ENCODE peak calls at places on chromosomes 5 and 9, in seven cellular contexts. F, X, Z, Q, S, D and P are unnamed samples.

GRCh38 chr5:113331201-113331551 is 103.6 kb downstream of the TSSK1B start:
- DNase-seq in F (no peak), X (peak), Z (no peak), Q (peak), S (no peak), D (peak), P (no peak)

GRCh38 chr5:150114102-150114641 is 27.8 kb upstream of the CSF1R start:
- DNase-seq in F (no peak), X (no peak), Z (no peak), Q (no peak), S (peak), D (no peak), P (no peak)

GRCh38 chr9:19875291-19875910 is 86.6 kb upstream of the SLC24A2 start:
- DNase-seq in F (no peak), X (peak), Z (no peak), Q (peak), S (no peak), D (peak), P (no peak)

GRCh38 chr5:81830602-81831001 is 79.7 kb upstream of the SSBP2 start:
- DNase-seq in F (no peak), X (no peak), Z (no peak), Q (no peak), S (no peak), D (no peak), P (no peak)

GRCh38 chr9:94952553-94953373 is 226.3 kb downstream of the AOPEP start:
- DNase-seq in F (no peak), X (peak), Z (no peak), Q (no peak), S (no peak), D (no peak), P (no peak)

GRCh38 chr5:177086918-177087706 is 397 bp downstream of the FGFR4 start:
- DNase-seq in F (peak), X (peak), Z (no peak), Q (no peak), S (no peak), D (no peak), P (no peak)

GRCh38 chr9:98944130-98945074 is 695 bp downstream of the COL15A1 start:
- DNase-seq in F (no peak), X (peak), Z (peak), Q (no peak), S (no peak), D (no peak), P (peak)

GRCh38 chr5:15499528-15500325 is at the start of gene FBXL7:
- DNase-seq in F (no peak), X (peak), Z (peak), Q (peak), S (peak), D (peak), P (peak)

GRCh38 chr5:21152611-21153010 is 1164.6 kb upstream of the CDH18 start:
- DNase-seq in F (no peak), X (peak), Z (no peak), Q (peak), S (no peak), D (peak), P (no peak)

GRCh38 chr9:135409286-135410200 is 70.0 kb upstream of the PPP1R26 start:
- DNase-seq in F (no peak), X (no peak), Z (no peak), Q (no peak), S (no peak), D (no peak), P (no peak)

GRCh38 chr9:87498046-87498815 is 564 bp downstream of the DAPK1 start:
- DNase-seq in F (no peak), X (peak), Z (no peak), Q (peak), S (no peak), D (no peak), P (no peak)

GRCh38 chr5:6492934-6493333 is 44.3 kb downstream of the UBE2QL1 start:
- DNase-seq in F (no peak), X (no peak), Z (no peak), Q (no peak), S (no peak), D (no peak), P (no peak)

GRCh38 chr5:32777733-32778132 is 66.6 kb downstream of the NPR3 start:
- DNase-seq in F (no peak), X (peak), Z (no peak), Q (no peak), S (no peak), D (peak), P (no peak)

GRCh38 chr5:139726248-139726647 is 69.4 kb upstream of the PSD2 start:
- DNase-seq in F (no peak), X (no peak), Z (peak), Q (no peak), S (no peak), D (no peak), P (no peak)

GRCh38 chr5:6733411-6734242 is 20.4 kb downstream of the TENT4A start:
- DNase-seq in F (no peak), X (peak), Z (no peak), Q (peak), S (no peak), D (peak), P (no peak)

GRCh38 chr5:83711982-83712601 is 8.6 kb downstream of the HAPLN1 start:
- DNase-seq in F (no peak), X (peak), Z (no peak), Q (peak), S (peak), D (peak), P (no peak)

GRCh38 chr9:118882674-118883073 is 486.6 kb downstream of the BRINP1 start:
- DNase-seq in F (no peak), X (peak), Z (no peak), Q (peak), S (no peak), D (peak), P (no peak)

GRCh38 chr5:35416217-35416988 is 186.1 kb upstream of the PRLR start:
- DNase-seq in F (no peak), X (no peak), Z (no peak), Q (no peak), S (no peak), D (no peak), P (no peak)

GRCh38 chr9:27108981-27109541 is at the start of gene TEK:
- DNase-seq in F (no peak), X (peak), Z (no peak), Q (peak), S (no peak), D (peak), P (no peak)

GRCh38 chr5:177183142-177183541 is 49.6 kb downstream of the NSD1 start:
- DNase-seq in F (no peak), X (no peak), Z (no peak), Q (peak), S (no peak), D (no peak), P (no peak)

GRCh38 chr5:139340051-139340450 is 1.6 kb upstream of the PAIP2 start:
- DNase-seq in F (no peak), X (peak), Z (no peak), Q (no peak), S (no peak), D (no peak), P (no peak)

GRCh38 chr5:80697100-80697499 is 42.3 kb upstream of the DHFR start:
- DNase-seq in F (no peak), X (no peak), Z (no peak), Q (no peak), S (no peak), D (no peak), P (no peak)

GRCh38 chr5:171589461-171589860 is 170.0 kb downstream of the FGF18 start:
- DNase-seq in F (no peak), X (no peak), Z (no peak), Q (no peak), S (no peak), D (no peak), P (no peak)

GRCh38 chr5:81907012-81907411 is 64.8 kb upstream of the ATG10 start:
- DNase-seq in F (no peak), X (peak), Z (no peak), Q (no peak), S (no peak), D (no peak), P (no peak)

GRCh38 chr9:110283736-110284135 is 27.4 kb upstream of the TXN start:
- DNase-seq in F (no peak), X (peak), Z (no peak), Q (no peak), S (no peak), D (no peak), P (no peak)

GRCh38 chr9:83384214-83384613 is 154.0 kb downstream of the FRMD3 start:
- DNase-seq in F (no peak), X (no peak), Z (no peak), Q (no peak), S (no peak), D (no peak), P (no peak)

GRCh38 chr5:176875783-176876505 is 23.2 kb downstream of the HK3 start:
- DNase-seq in F (no peak), X (no peak), Z (no peak), Q (no peak), S (no peak), D (no peak), P (no peak)

GRCh38 chr5:11046160-11046559 is 285.1 kb upstream of the DAP start:
- DNase-seq in F (no peak), X (no peak), Z (no peak), Q (peak), S (no peak), D (peak), P (no peak)

GRCh38 chr5:121288781-121289180 is 562.9 kb upstream of the FTMT start:
- DNase-seq in F (no peak), X (no peak), Z (no peak), Q (no peak), S (no peak), D (no peak), P (no peak)

GRCh38 chr9:18343799-18344198 is 130.2 kb upstream of the ADAMTSL1 start:
- DNase-seq in F (no peak), X (peak), Z (no peak), Q (peak), S (no peak), D (peak), P (no peak)

GRCh38 chr9:112239284-112239683 is 64.2 kb upstream of the SUSD1 start:
- DNase-seq in F (peak), X (no peak), Z (no peak), Q (no peak), S (no peak), D (no peak), P (no peak)

GRCh38 chr9:123349691-123350480 is 6.1 kb upstream of the CRB2 start:
- DNase-seq in F (peak), X (peak), Z (no peak), Q (peak), S (no peak), D (peak), P (no peak)

GRCh38 chr5:134085411-134085810 is 29.1 kb upstream of the TCF7 start:
- DNase-seq in F (no peak), X (no peak), Z (no peak), Q (no peak), S (no peak), D (no peak), P (no peak)

GRCh38 chr9:106111039-106111740 is 416.8 kb downstream of the TMEM38B start:
- DNase-seq in F (no peak), X (no peak), Z (no peak), Q (no peak), S (no peak), D (no peak), P (no peak)

GRCh38 chr9:131618071-131618479 is 72.8 kb downstream of the PRRT1B start:
- DNase-seq in F (no peak), X (no peak), Z (peak), Q (no peak), S (peak), D (no peak), P (no peak)

GRCh38 chr9:74035786-74036185 is 461.3 kb upstream of the RORB start:
- DNase-seq in F (no peak), X (peak), Z (no peak), Q (peak), S (no peak), D (no peak), P (no peak)

GRCh38 chr5:123422433-123423277 is 548 bp downstream of the CEP120 start:
- DNase-seq in F (no peak), X (peak), Z (no peak), Q (peak), S (peak), D (peak), P (no peak)

GRCh38 chr9:128323192-128323730 is 622 bp downstream of the COQ4 start:
- DNase-seq in F (no peak), X (peak), Z (no peak), Q (peak), S (no peak), D (peak), P (no peak)

DNA sequence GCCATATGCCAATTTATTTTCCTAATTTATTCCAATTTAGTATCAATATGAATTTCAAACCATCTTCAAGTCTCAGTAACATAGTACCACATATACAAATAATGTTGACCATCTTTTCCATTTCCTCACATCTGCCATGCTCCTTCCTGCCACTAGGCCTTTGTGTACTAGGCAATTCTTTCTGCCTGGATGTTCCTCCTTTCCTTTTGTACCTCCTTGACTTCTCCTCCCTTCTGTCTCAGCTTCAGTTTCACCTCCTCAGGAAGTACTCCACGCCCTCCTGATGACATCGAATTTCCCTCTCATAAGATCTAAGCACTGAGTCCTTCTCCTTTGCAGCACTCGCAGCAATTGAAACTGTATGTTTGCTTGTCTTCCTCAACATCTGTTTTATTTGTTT is 53.9 kb downstream of the MEF2C start:
- DNase-seq in F (no peak), X (no peak), Z (no peak), Q (no peak), S (no peak), D (peak), P (no peak)
- TF ChIP-seq CTCF in F (no peak), X (no peak), Z (peak), Q (peak), S (no peak), D (peak), P (peak)

DNA sequence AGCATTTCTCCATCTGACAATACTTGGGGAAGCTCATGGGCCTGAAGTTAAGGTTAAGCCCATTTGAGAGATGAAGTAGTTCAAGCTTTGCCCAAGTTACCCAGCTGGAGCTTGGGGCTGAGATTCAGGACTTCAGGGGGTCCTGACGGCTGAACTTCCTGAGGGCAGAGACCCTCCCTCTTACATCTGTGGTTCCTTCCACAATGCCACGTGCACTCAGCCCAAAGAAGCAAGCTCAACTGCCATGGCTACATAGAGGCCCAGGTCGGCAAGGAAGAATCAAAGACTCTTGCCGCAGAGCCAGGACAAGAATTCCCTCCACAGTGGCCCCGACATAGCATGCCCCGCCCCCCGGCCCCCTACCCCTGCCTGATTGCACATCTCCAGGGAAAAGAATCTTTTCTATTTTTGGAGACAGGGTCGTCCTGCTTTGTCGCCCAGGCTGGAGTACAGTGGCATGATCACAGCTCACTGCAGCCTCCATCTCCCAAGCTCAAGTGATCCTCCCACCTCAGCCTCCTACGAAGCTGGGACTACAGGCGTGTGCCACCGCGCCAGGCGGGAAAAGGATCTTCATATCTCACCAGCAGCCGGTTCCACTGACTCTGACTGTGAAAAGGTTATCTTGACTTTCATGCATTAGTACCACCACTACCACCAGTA is 9.2 kb downstream of the PHF19 start:
- DNase-seq in F (no peak), X (no peak), Z (no peak), Q (no peak), S (no peak), D (no peak), P (no peak)
- H3K4me3 ChIP-seq in F (peak), X (peak), Z (no peak), Q (no peak), S (no peak), D (peak), P (peak)

GRCh38 chr5:38396766-38397165 is 138.4 kb downstream of the EGFLAM start:
- DNase-seq in F (no peak), X (no peak), Z (no peak), Q (no peak), S (no peak), D (no peak), P (no peak)
- TF ChIP-seq CTCF in F (no peak), X (no peak), Z (no peak), Q (no peak), S (no peak), D (no peak), P (no peak)

GRCh38 chr5:76953551-76954382 is 922 bp downstream of the CRHBP start:
- DNase-seq in F (no peak), X (peak), Z (no peak), Q (peak), S (no peak), D (no peak), P (no peak)
- H3K4me3 ChIP-seq in F (no peak), X (peak), Z (peak), Q (peak), S (no peak), D (no peak), P (peak)